ENCODE peak calls at places on chromosome 2, in nine cellular contexts. H is left ventricle myocardium inferior; X is thyroid gland; Z is CD8-positive, alpha-beta T cell; J is CD4-positive, alpha-beta memory T cell; O is bronchial epithelial cell; N is hepatocyte; I is GM23248; G is GM12865. U is an unnamed sample.

GRCh38 chr2:177551989-177552413 is 159.4 kb downstream of the AGPS start:
- DNase-seq in X (peak; percentile 59), G (no peak), O (no peak), I (peak; percentile 41), H (peak; percentile 38), J (no peak), Z (no peak), N (peak; percentile 44), U (peak; percentile 23)

GRCh38 chr2:166932032-166932431 is 43.8 kb downstream of the XIRP2 start:
- DNase-seq in J (no peak), I (no peak), N (no peak), G (no peak), Z (no peak), X (no peak), O (peak; percentile 49), H (no peak), U (no peak)

GRCh38 chr2:1647417-1648240 is 96.7 kb downstream of the PXDN start:
- DNase-seq in N (no peak), Z (no peak), O (no peak), H (no peak), I (no peak), J (no peak), G (no peak), X (no peak), U (no peak)

GRCh38 chr2:234363647-234364294 is 133.1 kb downstream of the ARL4C start:
- DNase-seq in O (no peak), H (no peak), J (no peak), Z (no peak), I (no peak), G (no peak), X (no peak), N (no peak), U (no peak)

GRCh38 chr2:558879-559278 is 118.3 kb downstream of the TMEM18 start:
- DNase-seq in Z (no peak), N (no peak), G (no peak), J (no peak), I (no peak), H (no peak), O (no peak), X (no peak), U (no peak)

GRCh38 chr2:32446362-32446761 is 89.5 kb downstream of the BIRC6 start:
- DNase-seq in H (no peak), I (no peak), J (no peak), G (no peak), Z (no peak), N (no peak), O (no peak), X (no peak), U (no peak)

GRCh38 chr2:231545105-231545902 is 15.1 kb upstream of the NMUR1 start:
- DNase-seq in G (peak; percentile 98), I (no peak), H (peak; percentile 60), O (no peak), X (no peak), N (no peak), Z (peak; percentile 24), J (peak; percentile 24), U (peak; percentile 43)

GRCh38 chr2:529425-529824 is 147.8 kb downstream of the TMEM18 start:
- DNase-seq in Z (no peak), H (no peak), J (peak; percentile 22), I (peak; percentile 44), N (peak; percentile 20), G (no peak), O (peak; percentile 30), X (no peak), U (peak; percentile 15)

GRCh38 chr2:11444737-11445136 is 21.2 kb downstream of the E2F6 start:
- DNase-seq in Z (no peak), X (no peak), I (peak; percentile 7), J (no peak), O (no peak), N (no peak), G (no peak), H (no peak), U (no peak)

GRCh38 chr2:31312898-31313297 is 78.9 kb downstream of the EHD3 start:
- DNase-seq in H (no peak), G (no peak), X (no peak), O (peak; percentile 67), I (peak; percentile 66), J (no peak), N (no peak), Z (no peak), U (peak; percentile 35)

GRCh38 chr2:65435625-65436168 is 3.3 kb upstream of the SPRED2 start:
- DNase-seq in N (peak; percentile 93), O (no peak), I (peak; percentile 93), H (peak; percentile 90), Z (peak; percentile 28), J (no peak), G (peak; percentile 65), X (peak; percentile 89), U (peak; percentile 89)

GRCh38 chr2:56025469-56026193 is 102.0 kb upstream of the EFEMP1 start:
- DNase-seq in N (no peak), O (peak; percentile 15), Z (no peak), G (no peak), I (no peak), J (no peak), H (no peak), X (no peak), U (no peak)

GRCh38 chr2:118987886-118988285 is 45.9 kb downstream of the MARCO start:
- DNase-seq in Z (no peak), X (no peak), G (peak; percentile 55), H (no peak), O (no peak), I (no peak), J (no peak), N (no peak), U (no peak)

GRCh38 chr2:10047616-10048500 is 4.5 kb downstream of the KLF11 start:
- DNase-seq in X (no peak), N (no peak), I (no peak), O (no peak), G (no peak), Z (no peak), H (no peak), J (no peak), U (no peak)

GRCh38 chr2:119015849-119016248 is 73.9 kb downstream of the MARCO start:
- DNase-seq in J (no peak), N (no peak), H (no peak), I (no peak), Z (no peak), O (no peak), G (no peak), X (no peak), U (no peak)

GRCh38 chr2:177275671-177276070 is 11.1 kb upstream of the NFE2L2 start:
- DNase-seq in G (no peak), H (no peak), I (peak; percentile 38), X (no peak), N (no peak), O (no peak), J (no peak), Z (no peak), U (peak; percentile 93)

GRCh38 chr2:153875801-153876466 is 4.2 kb downstream of the GALNT13 start:
- DNase-seq in G (no peak), Z (no peak), X (no peak), O (no peak), J (no peak), I (no peak), N (no peak), H (no peak), U (no peak)

GRCh38 chr2:32108111-32108510 is 44.8 kb downstream of the SPAST start:
- DNase-seq in O (no peak), J (no peak), G (no peak), Z (no peak), H (no peak), X (no peak), N (no peak), I (no peak), U (no peak)

GRCh38 chr2:108324531-108325256 is 36.0 kb downstream of the SULT1C2 start:
- DNase-seq in G (no peak), O (peak; percentile 81), Z (no peak), X (no peak), I (peak; percentile 86), N (no peak), J (no peak), H (no peak), U (peak; percentile 51)

GRCh38 chr2:227471924-227472264 is at the start of gene AGFG1:
- DNase-seq in I (peak; percentile 79), Z (peak; percentile 90), G (peak; percentile 84), X (peak; percentile 77), J (peak; percentile 82), N (peak; percentile 88), H (peak; percentile 85), O (peak; percentile 57), U (peak; percentile 71)

GRCh38 chr2:227477291-227477690 is 5.3 kb downstream of the AGFG1 start:
- DNase-seq in J (no peak), I (peak; percentile 48), H (no peak), X (no peak), Z (no peak), G (no peak), O (no peak), N (no peak), U (no peak)

GRCh38 chr2:227473019-227473461 is 1.1 kb downstream of the AGFG1 start:
- DNase-seq in J (no peak), Z (no peak), O (no peak), X (no peak), N (no peak), I (no peak), G (no peak), H (no peak), U (no peak)

GRCh38 chr2:227472265-227473018 is 486 bp downstream of the AGFG1 start:
- DNase-seq in G (peak; percentile 58), N (peak; percentile 81), X (peak; percentile 57), J (peak; percentile 28), H (peak; percentile 45), O (no peak), I (peak; percentile 63), Z (peak; percentile 40), U (no peak)

GRCh38 chr2:227474406-227474805 is 2.5 kb downstream of the AGFG1 start:
- DNase-seq in H (no peak), G (no peak), X (no peak), I (no peak), J (no peak), N (no peak), Z (no peak), O (peak; percentile 69), U (no peak)
- H3K4me3 ChIP-seq in H (peak overlapping the region; percentile 92), G (peak overlapping the region; percentile 94), X (no peak overlapping the region), I (peak overlapping the region; percentile 81), J (no peak overlapping the region), N (peak overlapping the region; percentile 88), Z (no peak overlapping the region), O (no peak overlapping the region), U (peak overlapping the region; percentile 86)

GRCh38 chr2:33492735-33493134 is 16.3 kb downstream of the RASGRP3 start:
- DNase-seq in I (no peak), Z (no peak), G (peak; percentile 38), J (no peak), O (no peak), H (no peak), X (no peak), N (no peak), U (no peak)
- H3K4me3 ChIP-seq in I (no peak overlapping the region), Z (no peak overlapping the region), G (peak overlapping the region; percentile 57), J (no peak overlapping the region), O (no peak overlapping the region), H (no peak overlapping the region), X (no peak overlapping the region), N (no peak overlapping the region), U (no peak overlapping the region)

GRCh38 chr2:191638079-191638801 is 39.7 kb upstream of the NABP1 start:
- DNase-seq in Z (no peak), G (no peak), O (peak; percentile 89), J (no peak), I (no peak), H (no peak), N (peak; percentile 33), X (no peak), U (no peak)
- H3K4me3 ChIP-seq in Z (no peak overlapping the region), G (no peak overlapping the region), O (no peak overlapping the region), J (peak overlapping the region; percentile 7), I (no peak overlapping the region), H (no peak overlapping the region), N (no peak overlapping the region), X (no peak overlapping the region), U (no peak overlapping the region)

GRCh38 chr2:101704816-101705565 is 7.5 kb downstream of the MAP4K4 start:
- DNase-seq in O (peak; percentile 34), I (peak; percentile 74), Z (no peak), H (no peak), X (no peak), N (no peak), G (no peak), J (no peak), U (no peak)
- H3K4me3 ChIP-seq in O (no peak overlapping the region), I (peak overlapping the region; percentile 0), Z (no peak overlapping the region), H (no peak overlapping the region), X (no peak overlapping the region), N (no peak overlapping the region), G (no peak overlapping the region), J (no peak overlapping the region), U (no peak overlapping the region)